ENCODE peak calls at places on chromosomes 5 and 9, in five cellular contexts. Q is hepatocyte, E is PC-3, T is HCT116, V is GM23338. H is an unnamed sample.

GRCh38 chr5:147515269-147515668 is 5.4 kb upstream of the DPYSL3 start:
- DNase-seq in Q (no peak), E (no peak), T (no peak), V (no peak), H (no peak)

GRCh38 chr9:132164604-132165362 is 2.9 kb downstream of the NTNG2 start:
- DNase-seq in Q (no peak), E (no peak), T (no peak), V (no peak), H (no peak)

GRCh38 chr5:111961867-111962266 is 204.9 kb upstream of the NREP start:
- DNase-seq in Q (no peak), E (no peak), T (no peak), V (no peak), H (no peak)

GRCh38 chr5:68021185-68021584 is 194.4 kb upstream of the PIK3R1 start:
- DNase-seq in Q (no peak), E (no peak), T (no peak), V (no peak), H (no peak)

GRCh38 chr5:134840811-134841210 is 5.0 kb upstream of the C5orf24 start:
- DNase-seq in Q (no peak), E (no peak), T (no peak), V (no peak), H (no peak)

GRCh38 chr5:167766957-167767356 is 524.5 kb upstream of the WWC1 start:
- DNase-seq in Q (no peak), E (no peak), T (no peak), V (no peak), H (no peak)

GRCh38 chr9:35790385-35791291 is 753 bp upstream of the NPR2 start:
- DNase-seq in Q (peak), E (peak), T (no peak), V (peak), H (peak)

GRCh38 chr5:123670981-123671557 is 159.1 kb downstream of the CSNK1G3 start:
- DNase-seq in Q (peak), E (peak), T (peak), V (peak), H (peak)

GRCh38 chr5:109610581-109610980 is 79.1 kb upstream of the MAN2A1 start:
- DNase-seq in Q (no peak), E (no peak), T (no peak), V (no peak), H (peak)

GRCh38 chr5:81513982-81514381 is 120.0 kb upstream of the ACOT12 start:
- DNase-seq in Q (no peak), E (peak), T (no peak), V (no peak), H (peak)

GRCh38 chr9:27870404-27870803 is 297.1 kb upstream of the C9orf72 start:
- DNase-seq in Q (peak), E (peak), T (no peak), V (no peak), H (no peak)

GRCh38 chr5:93191016-93191415 is 390.0 kb downstream of the NR2F1-AS1 start:
- DNase-seq in Q (no peak), E (no peak), T (no peak), V (peak), H (no peak)

GRCh38 chr9:63859475-63860215 is 1425.4 kb downstream of the FOXD4L5 start:
- DNase-seq in Q (no peak), E (no peak), T (peak), V (no peak), H (peak)
- TF ChIP-seq CTCF in Q (no peak), E (no peak), T (no peak), V (no peak), H (no peak)

DNA sequence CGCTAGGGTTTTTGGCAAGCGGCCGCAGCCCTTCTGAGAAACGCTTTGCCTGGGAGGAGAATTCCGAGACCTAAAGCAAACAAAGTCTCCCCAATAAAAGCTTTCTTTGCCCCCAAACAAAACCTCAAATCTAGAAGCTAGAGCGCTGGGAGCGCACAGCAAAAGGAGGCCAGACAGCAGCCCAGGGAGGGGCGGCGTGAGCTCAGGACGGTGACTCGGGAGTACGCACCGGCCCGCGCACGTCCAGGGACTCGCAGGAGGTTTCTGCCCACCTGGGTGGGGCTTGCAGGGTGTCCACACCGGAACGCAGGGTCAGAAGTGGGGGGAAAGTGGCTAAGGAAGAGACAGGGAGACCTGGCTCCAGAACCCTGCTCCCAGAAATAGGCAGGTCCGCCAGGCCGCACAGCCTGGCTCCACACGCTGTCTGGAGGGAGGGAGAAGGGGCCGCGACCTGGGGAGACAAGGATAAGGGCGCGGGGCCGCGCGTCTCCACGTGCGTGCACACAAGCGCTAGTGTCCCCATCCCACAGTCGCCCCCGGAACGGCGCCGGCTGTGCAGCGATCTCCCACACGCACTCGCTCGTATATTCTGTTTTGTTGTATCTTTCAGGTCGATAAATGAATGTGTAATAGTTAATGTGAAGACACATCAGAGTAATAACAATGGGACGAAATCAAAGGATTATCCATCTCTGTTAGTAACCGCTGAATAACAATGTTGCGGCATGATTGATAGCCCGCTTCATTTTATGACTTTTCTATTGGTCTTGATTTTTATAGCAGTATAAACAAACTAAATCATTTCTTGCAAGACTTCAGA is 2.3 kb upstream of the OTP start:
- DNase-seq in Q (no peak), E (no peak), T (no peak), V (peak), H (no peak)
- TF ChIP-seq EZH2 in Q (peak), E (no peak), T (no peak), V (peak), H (peak)

GRCh38 chr5:157924931-157925729 is 66.2 kb upstream of the CLINT1 start:
- DNase-seq in Q (no peak), E (no peak), T (no peak), V (no peak), H (no peak)

GRCh38 chr5:157930710-157931109 is 71.8 kb upstream of the CLINT1 start:
- DNase-seq in Q (no peak), E (no peak), T (no peak), V (no peak), H (no peak)

GRCh38 chr5:157924490-157924889 is 65.5 kb upstream of the CLINT1 start:
- DNase-seq in Q (no peak), E (no peak), T (no peak), V (no peak), H (no peak)

GRCh38 chr5:157926953-157927352 is 68.0 kb upstream of the CLINT1 start:
- DNase-seq in Q (no peak), E (no peak), T (no peak), V (peak), H (no peak)

GRCh38 chr5:157926171-157926671 is 67.3 kb upstream of the CLINT1 start:
- DNase-seq in Q (peak), E (no peak), T (no peak), V (no peak), H (no peak)
- TF ChIP-seq CTCF in Q (no peak), E (no peak), T (no peak), V (no peak), H (no peak)

GRCh38 chr9:137035937-137036336 is 4.0 kb upstream of the FUT7 start:
- DNase-seq in Q (no peak), E (no peak), T (no peak), V (no peak), H (no peak)

GRCh38 chr9:137032893-137033292 is 1.0 kb upstream of the FUT7 start:
- DNase-seq in Q (no peak), E (no peak), T (no peak), V (no peak), H (no peak)

GRCh38 chr9:137035507-137035834 is 3.6 kb upstream of the FUT7 start:
- DNase-seq in Q (no peak), E (no peak), T (no peak), V (peak), H (no peak)

GRCh38 chr9:137034039-137034708 is 2.3 kb upstream of the FUT7 start:
- DNase-seq in Q (no peak), E (no peak), T (no peak), V (no peak), H (no peak)

GRCh38 chr9:137034709-137035506 is 3.0 kb upstream of the FUT7 start:
- DNase-seq in Q (peak), E (peak), T (peak), V (peak), H (peak)
- TF ChIP-seq EZH2 in Q (no peak), E (no peak), T (no peak), V (no peak), H (no peak)

DNA sequence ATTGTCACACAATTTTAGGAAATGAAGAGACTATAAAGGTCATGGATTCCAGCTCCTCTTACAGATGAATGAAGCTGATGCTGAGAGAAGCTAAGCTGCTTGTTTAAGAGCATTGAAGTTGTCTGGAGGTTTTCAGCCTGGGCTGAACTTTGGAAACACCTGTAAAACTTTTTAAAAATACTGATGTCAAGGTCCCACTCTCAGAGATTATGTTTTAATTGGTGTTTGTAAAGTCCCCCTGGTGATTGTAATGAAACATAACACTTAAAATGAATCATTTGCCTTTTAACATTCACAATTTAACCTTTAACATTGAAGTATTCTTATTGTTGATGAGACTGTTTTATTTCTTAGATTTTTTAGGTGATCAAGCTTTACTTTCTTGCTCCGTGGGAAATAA is 16.4 kb downstream of the RAD23B start:
- DNase-seq in Q (no peak), E (peak), T (no peak), V (no peak), H (no peak)
- TF ChIP-seq CTCF in Q (no peak), E (peak), T (no peak), V (no peak), H (no peak)

H was measured in A673.